ENCODE peak calls at places on chromosomes 5 and 9, in seven cellular contexts. M, C, H, X, P, D and O are unnamed samples.

GRCh38 chr5:138542120-138542955 is 698 bp downstream of the ETF1 start:
- DNase-seq in M (no peak), C (no peak), H (no peak), X (peak; percentile 28), P (no peak), D (peak; percentile 27), O (peak; percentile 21)

GRCh38 chr9:134842321-134842720 is 38.3 kb upstream of the FCN2 start:
- DNase-seq in M (no peak), C (no peak), H (no peak), X (no peak), P (no peak), D (no peak), O (no peak)

GRCh38 chr5:131996210-131997025 is 15.0 kb downstream of the ACSL6 start:
- DNase-seq in M (no peak), C (no peak), H (no peak), X (peak; percentile 34), P (no peak), D (no peak), O (no peak)

GRCh38 chr5:98904786-98905185 is 24.0 kb downstream of the CHD1 start:
- DNase-seq in M (no peak), C (no peak), H (no peak), X (no peak), P (no peak), D (no peak), O (no peak)

GRCh38 chr9:24498632-24499031 is 47.1 kb downstream of the IZUMO3 start:
- DNase-seq in M (no peak), C (no peak), H (no peak), X (no peak), P (no peak), D (no peak), O (no peak)

GRCh38 chr5:39420482-39421145 is 4.2 kb downstream of the DAB2 start:
- DNase-seq in M (peak; percentile 42), C (peak; percentile 65), H (no peak), X (no peak), P (peak; percentile 87), D (peak; percentile 29), O (peak; percentile 41)

GRCh38 chr9:75967556-75967955 is 77.1 kb downstream of the PCSK5 start:
- DNase-seq in M (no peak), C (no peak), H (no peak), X (no peak), P (no peak), D (no peak), O (no peak)

GRCh38 chr9:114264806-114265550 is 57.9 kb upstream of the ORM1 start:
- DNase-seq in M (no peak), C (no peak), H (no peak), X (no peak), P (no peak), D (no peak), O (no peak)

GRCh38 chr5:141322261-141322660 is 1.7 kb upstream of the TAF7 start:
- DNase-seq in M (no peak), C (no peak), H (no peak), X (no peak), P (no peak), D (no peak), O (no peak)

GRCh38 chr5:141330299-141331080 is at the start of gene PCDHGA1:
- DNase-seq in M (no peak), C (no peak), H (peak; percentile 74), X (peak; percentile 35), P (no peak), D (no peak), O (no peak)

GRCh38 chr5:141328231-141328630 is 2.1 kb upstream of the PCDHGA1 start:
- DNase-seq in M (no peak), C (no peak), H (no peak), X (no peak), P (no peak), D (no peak), O (no peak)

GRCh38 chr5:141320225-141321169 is at the start of gene TAF7:
- DNase-seq in M (peak; percentile 69), C (peak; percentile 92), H (peak; percentile 96), X (peak; percentile 94), P (peak; percentile 94), D (peak; percentile 88), O (peak; percentile 92)

DNA sequence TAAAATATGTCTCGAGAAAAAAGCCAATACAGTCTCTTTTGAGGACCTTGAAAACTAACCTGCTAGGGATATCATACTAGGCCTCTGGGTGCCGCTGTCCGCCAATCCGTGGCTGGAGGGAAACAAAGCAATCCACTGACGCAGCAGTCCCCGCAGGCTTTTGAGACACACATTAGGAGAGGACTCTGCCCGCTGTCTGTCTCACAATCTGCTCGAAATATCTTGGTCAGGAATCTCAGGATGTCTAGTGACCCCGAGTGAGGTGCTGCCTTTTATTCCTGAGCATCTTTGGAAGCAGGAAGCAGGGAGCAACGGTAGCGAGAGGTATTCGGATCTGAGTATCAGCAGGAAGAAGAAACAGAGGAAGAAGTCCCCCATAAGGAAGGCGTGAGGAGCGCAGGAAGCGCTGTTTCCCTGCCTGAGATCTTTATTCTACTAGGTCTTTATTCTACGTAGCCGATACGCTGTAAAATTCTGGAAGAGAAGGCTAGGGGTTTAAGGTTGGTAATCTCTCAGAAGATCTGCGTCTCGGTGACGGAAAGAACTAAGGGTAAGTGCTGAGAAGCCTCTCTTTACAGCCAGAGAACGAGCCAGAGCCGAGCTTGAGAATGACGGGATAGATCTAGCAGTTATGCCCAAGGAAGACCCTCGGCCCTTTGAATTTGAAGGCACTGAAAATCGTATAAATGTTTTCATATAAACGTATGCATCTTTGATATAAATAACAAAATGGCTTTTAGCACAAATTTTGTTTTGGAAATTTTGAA is 4.0 kb upstream of the PCDHGA1 start:
- DNase-seq in M (no peak), C (peak; percentile 55), H (peak; percentile 51), X (peak; percentile 74), P (no peak), D (peak; percentile 32), O (peak; percentile 63)
- TF ChIP-seq EP300 in M (no peak), C (no peak), H (no peak), X (no peak), P (no peak), D (no peak), O (no peak)

GRCh38 chr9:132945186-132946130 is 1.0 kb upstream of the TSC1 start:
- DNase-seq in M (no peak), C (no peak), H (no peak), X (no peak), P (no peak), D (no peak), O (no peak)

GRCh38 chr9:132942541-132943182 is 1.8 kb downstream of the TSC1 start:
- DNase-seq in M (no peak), C (no peak), H (no peak), X (no peak), P (no peak), D (no peak), O (no peak)

GRCh38 chr9:132946216-132946615 is 1.8 kb upstream of the TSC1 start:
- DNase-seq in M (no peak), C (no peak), H (no peak), X (no peak), P (no peak), D (no peak), O (no peak)

GRCh38 chr9:132943677-132944293 is 631 bp downstream of the TSC1 start:
- DNase-seq in M (no peak), C (no peak), H (no peak), X (no peak), P (no peak), D (no peak), O (peak; percentile 12)

DNA sequence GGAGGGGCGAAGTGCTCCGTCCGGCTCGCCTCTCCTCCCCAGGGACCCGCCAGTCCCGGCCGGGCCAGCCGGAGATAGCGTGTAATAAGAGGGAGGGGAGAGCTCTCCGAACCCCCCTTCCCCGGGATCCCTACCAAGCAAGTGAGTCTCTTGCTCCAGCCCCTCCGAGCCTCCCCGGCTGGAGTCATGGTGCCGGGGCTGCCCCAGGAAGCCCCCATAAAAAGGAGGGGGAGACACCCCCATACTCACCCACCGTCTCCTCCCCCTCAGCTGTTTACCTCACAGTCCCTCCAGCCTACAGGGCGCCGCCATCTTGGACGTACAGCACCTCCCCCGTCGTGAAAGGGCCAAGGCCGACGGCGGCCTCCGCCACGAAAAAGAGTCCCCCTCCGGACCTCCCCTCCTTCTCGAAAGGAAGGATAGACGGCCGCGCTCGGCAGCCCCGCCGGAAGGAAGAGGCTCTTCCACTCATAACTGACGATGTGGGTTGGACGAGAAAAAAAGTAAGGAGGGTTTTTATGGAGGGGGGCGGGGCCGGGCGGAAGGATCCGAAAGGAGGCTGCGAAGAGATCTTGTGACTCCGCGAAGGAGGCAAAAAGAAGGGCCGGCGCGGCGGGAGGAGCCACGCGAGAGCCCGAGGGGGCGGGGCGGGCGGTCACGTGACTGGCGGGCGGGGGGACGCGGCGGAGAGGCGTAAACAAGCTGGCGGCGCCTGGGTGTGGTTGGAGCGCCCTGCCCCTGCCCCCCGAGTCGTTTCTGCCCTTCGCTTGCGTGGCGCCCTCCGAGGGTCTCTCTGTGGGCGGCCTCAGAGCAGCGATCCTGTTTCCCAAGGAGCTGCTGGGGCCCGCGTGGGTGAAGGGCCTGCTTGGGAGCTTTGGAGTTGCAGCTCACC is at the start of gene TSC1:
- DNase-seq in M (peak; percentile 93), C (peak; percentile 98), H (peak; percentile 96), X (peak; percentile 97), P (peak; percentile 98), D (peak; percentile 97), O (peak; percentile 98)
- TF ChIP-seq EP300 in M (peak; percentile 93), C (peak; percentile 83), H (no peak), X (no peak), P (no peak), D (no peak), O (peak; percentile 47)

GRCh38 chr5:119032653-119033052 is 38.2 kb upstream of the DMXL1 start:
- DNase-seq in M (no peak), C (no peak), H (no peak), X (no peak), P (no peak), D (no peak), O (no peak)

GRCh38 chr5:119033135-119033534 is 37.8 kb upstream of the DMXL1 start:
- DNase-seq in M (no peak), C (no peak), H (no peak), X (no peak), P (no peak), D (no peak), O (no peak)

GRCh38 chr5:119031905-119032304 is 39.0 kb upstream of the DMXL1 start:
- DNase-seq in M (no peak), C (no peak), H (peak; percentile 18), X (no peak), P (no peak), D (no peak), O (no peak)

GRCh38 chr5:119028575-119028974 is 40.2 kb upstream of the DTWD2 start:
- DNase-seq in M (no peak), C (no peak), H (no peak), X (no peak), P (no peak), D (no peak), O (no peak)

GRCh38 chr5:119031047-119031886 is 39.6 kb upstream of the DMXL1 start:
- DNase-seq in M (no peak), C (no peak), H (no peak), X (no peak), P (no peak), D (no peak), O (no peak)
- TF ChIP-seq EP300 in M (no peak), C (no peak), H (no peak), X (no peak), P (no peak), D (no peak), O (no peak)

GRCh38 chr9:83620841-83621636 is 1.9 kb upstream of the IDNK start:
- DNase-seq in M (no peak), C (no peak), H (peak; percentile 63), X (peak; percentile 66), P (no peak), D (peak; percentile 53), O (peak; percentile 52)

GRCh38 chr9:83622433-83622813 is 520 bp upstream of the IDNK start:
- DNase-seq in M (no peak), C (no peak), H (peak; percentile 10), X (peak; percentile 21), P (no peak), D (no peak), O (no peak)

GRCh38 chr9:83625120-83625710 is 2.3 kb downstream of the IDNK start:
- DNase-seq in M (no peak), C (no peak), H (no peak), X (no peak), P (no peak), D (no peak), O (no peak)

GRCh38 chr9:83622814-83623633 is at the start of gene IDNK:
- DNase-seq in M (peak; percentile 24), C (peak; percentile 66), H (peak; percentile 71), X (peak; percentile 89), P (peak; percentile 85), D (peak; percentile 66), O (peak; percentile 79)

DNA sequence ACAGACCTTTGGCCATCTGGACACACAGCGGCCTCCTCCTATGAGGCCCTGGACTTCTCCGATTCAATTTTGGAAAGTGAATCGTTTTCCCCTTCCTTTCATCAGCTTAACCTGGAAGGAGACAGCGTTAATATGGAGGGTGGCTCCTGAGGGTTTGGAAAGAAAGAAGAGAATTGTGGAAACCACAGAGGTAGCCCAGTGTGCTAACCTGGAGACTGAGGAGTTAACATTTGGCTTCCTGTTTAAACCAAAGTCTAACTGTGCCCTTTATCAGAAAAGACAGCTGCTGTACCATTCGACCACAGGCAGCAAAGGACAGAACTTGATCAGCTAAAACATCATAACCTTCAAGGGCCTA is 670 bp downstream of the IDNK start:
- DNase-seq in M (no peak), C (no peak), H (no peak), X (no peak), P (no peak), D (no peak), O (no peak)
- TF ChIP-seq EP300 in M (no peak), C (no peak), H (no peak), X (no peak), P (no peak), D (no peak), O (no peak)